ENCODE peak calls at places on chromosomes 13 and 19, in nine cellular contexts. P, K, X, A, R, E, C, I and J are unnamed samples.

GRCh38 chr19:14519860-14520407 is 1.7 kb upstream of the DNAJB1 start:
- DNase-seq in P (peak), K (no peak), X (no peak), A (no peak), R (no peak), E (no peak), C (no peak), I (no peak), J (no peak)

GRCh38 chr13:63435668-63436275 is 2020.1 kb upstream of the PCDH20 start:
- DNase-seq in P (no peak), K (no peak), X (no peak), A (no peak), R (no peak), E (no peak), C (no peak), I (no peak), J (peak)

GRCh38 chr13:111610077-111610476 is 289.6 kb downstream of the TEX29 start:
- DNase-seq in P (no peak), K (no peak), X (no peak), A (no peak), R (no peak), E (no peak), C (no peak), I (no peak), J (no peak)

GRCh38 chr19:38425810-38426466 is at the start of gene RASGRP4:
- DNase-seq in P (peak), K (no peak), X (no peak), A (peak), R (no peak), E (no peak), C (no peak), I (peak), J (no peak)

GRCh38 chr19:3778104-3778867 is 6.3 kb upstream of the RAX2 start:
- DNase-seq in P (no peak), K (no peak), X (no peak), A (no peak), R (no peak), E (no peak), C (no peak), I (no peak), J (no peak)

GRCh38 chr19:53461866-53462265 is 5.7 kb upstream of the ZNF813 start:
- DNase-seq in P (no peak), K (no peak), X (no peak), A (no peak), R (no peak), E (no peak), C (no peak), I (no peak), J (no peak)

GRCh38 chr13:66312312-66313087 is 917.6 kb downstream of the PCDH9 start:
- DNase-seq in P (no peak), K (no peak), X (no peak), A (no peak), R (no peak), E (no peak), C (peak), I (no peak), J (no peak)

GRCh38 chr19:54189020-54189667 is at the start of gene MBOAT7:
- DNase-seq in P (no peak), K (no peak), X (no peak), A (no peak), R (no peak), E (no peak), C (no peak), I (no peak), J (no peak)

GRCh38 chr19:39078436-39079200 is 5.5 kb upstream of the ACP7 start:
- DNase-seq in P (no peak), K (no peak), X (no peak), A (no peak), R (no peak), E (peak), C (no peak), I (no peak), J (peak)

GRCh38 chr19:39423258-39424086 is 11.0 kb downstream of the PLEKHG2 start:
- DNase-seq in P (no peak), K (no peak), X (no peak), A (no peak), R (no peak), E (no peak), C (no peak), I (no peak), J (no peak)

GRCh38 chr19:40229484-40229883 is 3.0 kb upstream of the CCNP start:
- DNase-seq in P (peak), K (no peak), X (no peak), A (no peak), R (no peak), E (no peak), C (no peak), I (no peak), J (no peak)

GRCh38 chr13:72255908-72256307 is 388.9 kb upstream of the DACH1 start:
- DNase-seq in P (no peak), K (no peak), X (no peak), A (peak), R (no peak), E (no peak), C (no peak), I (no peak), J (peak)

GRCh38 chr19:35109395-35110112 is 6.1 kb upstream of the FXYD3 start:
- DNase-seq in P (no peak), K (no peak), X (no peak), A (no peak), R (no peak), E (no peak), C (no peak), I (no peak), J (peak)

GRCh38 chr19:14097532-14098151 is 7.1 kb upstream of the SAMD1 start:
- DNase-seq in P (no peak), K (no peak), X (no peak), A (no peak), R (no peak), E (no peak), C (no peak), I (no peak), J (no peak)

GRCh38 chr19:20422616-20423205 is 142.9 kb downstream of the ZNF737 start:
- DNase-seq in P (no peak), K (no peak), X (no peak), A (no peak), R (no peak), E (no peak), C (no peak), I (no peak), J (no peak)

GRCh38 chr13:73341748-73342147 is 282.9 kb downstream of the KLF5 start:
- DNase-seq in P (no peak), K (no peak), X (no peak), A (no peak), R (no peak), E (no peak), C (no peak), I (no peak), J (peak)

GRCh38 chr13:30905932-30906383 is at the start of gene MEDAG:
- DNase-seq in P (no peak), K (no peak), X (peak), A (no peak), R (no peak), E (peak), C (peak), I (no peak), J (no peak)

GRCh38 chr13:95256086-95256485 is 45.2 kb downstream of the ABCC4 start:
- DNase-seq in P (no peak), K (no peak), X (no peak), A (no peak), R (no peak), E (no peak), C (no peak), I (no peak), J (peak)

GRCh38 chr13:114282143-114282685 is 813 bp downstream of the UPF3A start:
- DNase-seq in P (peak), K (no peak), X (no peak), A (peak), R (no peak), E (no peak), C (peak), I (no peak), J (peak)

GRCh38 chr19:10105241-10106099 is 692 bp upstream of the PPAN start:
- DNase-seq in P (peak), K (peak), X (no peak), A (peak), R (no peak), E (no peak), C (no peak), I (no peak), J (no peak)

GRCh38 chr19:13623686-13624405 is 117.6 kb upstream of the CACNA1A start:
- DNase-seq in P (no peak), K (no peak), X (no peak), A (no peak), R (no peak), E (no peak), C (no peak), I (no peak), J (no peak)

GRCh38 chr13:77729502-77730221 is 32.2 kb downstream of the SLAIN1 start:
- DNase-seq in P (no peak), K (no peak), X (no peak), A (peak), R (no peak), E (no peak), C (no peak), I (no peak), J (no peak)

GRCh38 chr19:4391701-4392543 is 8.4 kb downstream of the SH3GL1 start:
- DNase-seq in P (no peak), K (no peak), X (no peak), A (no peak), R (no peak), E (no peak), C (no peak), I (no peak), J (no peak)

GRCh38 chr19:19276386-19276785 is 3.3 kb upstream of the TM6SF2 start:
- DNase-seq in P (no peak), K (no peak), X (no peak), A (no peak), R (no peak), E (no peak), C (no peak), I (no peak), J (no peak)